ENCODE peak calls at places on chromosome 1, in seven cellular contexts. C, S, T, P, X, W and Y are unnamed samples.

GRCh38 chr1:94504601-94505000 is 37.0 kb downstream of the F3 start:
- DNase-seq in W (no peak), P (no peak), S (no peak), C (no peak), T (no peak), X (no peak), Y (no peak)

GRCh38 chr1:165633624-165634023 is 2.6 kb downstream of the MGST3 start:
- DNase-seq in C (no peak), W (no peak), S (no peak), X (peak; percentile 65), P (no peak), T (no peak), Y (no peak)

GRCh38 chr1:183778006-183778405 is 26.9 kb upstream of the RGL1 start:
- DNase-seq in X (peak; percentile 42), T (no peak), P (no peak), S (no peak), W (no peak), C (no peak), Y (no peak)

GRCh38 chr1:4307911-4308545 is 346.4 kb upstream of the AJAP1 start:
- DNase-seq in T (no peak), C (no peak), X (no peak), S (no peak), P (no peak), W (no peak), Y (no peak)

GRCh38 chr1:67749844-67750689 is 65.1 kb downstream of the GADD45A start:
- DNase-seq in W (no peak), T (no peak), X (peak; percentile 82), P (peak; percentile 61), C (no peak), S (no peak), Y (peak; percentile 22)

GRCh38 chr1:238465449-238465848 is 574.7 kb upstream of the ZP4 start:
- DNase-seq in X (no peak), C (no peak), T (no peak), W (no peak), S (no peak), P (no peak), Y (no peak)

GRCh38 chr1:169779970-169780369 is 14.7 kb downstream of the METTL18 start:
- DNase-seq in P (peak; percentile 15), S (no peak), X (peak; percentile 38), W (no peak), C (no peak), T (no peak), Y (no peak)

GRCh38 chr1:92764116-92764515 is 20.8 kb downstream of the EVI5 start:
- DNase-seq in P (no peak), T (no peak), C (no peak), W (no peak), S (no peak), X (no peak), Y (no peak)

GRCh38 chr1:150165622-150166612 is 16.2 kb downstream of the PLEKHO1 start:
- DNase-seq in X (peak; percentile 59), C (peak; percentile 70), W (peak; percentile 55), P (no peak), S (no peak), T (peak; percentile 85), Y (no peak)

GRCh38 chr1:78603206-78603605 is 17.0 kb upstream of the IFI44L start:
- DNase-seq in T (no peak), P (no peak), X (no peak), W (no peak), C (no peak), S (no peak), Y (no peak)

GRCh38 chr1:78607334-78607927 is 12.8 kb upstream of the IFI44L start:
- DNase-seq in S (no peak), P (no peak), T (peak; percentile 9), W (no peak), C (peak; percentile 29), X (peak; percentile 61), Y (peak; percentile 29)

GRCh38 chr1:78604643-78605042 is 15.6 kb upstream of the IFI44L start:
- DNase-seq in S (no peak), X (no peak), W (no peak), P (no peak), T (no peak), C (no peak), Y (no peak)

GRCh38 chr1:78606274-78606673 is 14.0 kb upstream of the IFI44L start:
- DNase-seq in T (no peak), P (no peak), C (no peak), S (no peak), W (no peak), X (no peak), Y (no peak)

DNA sequence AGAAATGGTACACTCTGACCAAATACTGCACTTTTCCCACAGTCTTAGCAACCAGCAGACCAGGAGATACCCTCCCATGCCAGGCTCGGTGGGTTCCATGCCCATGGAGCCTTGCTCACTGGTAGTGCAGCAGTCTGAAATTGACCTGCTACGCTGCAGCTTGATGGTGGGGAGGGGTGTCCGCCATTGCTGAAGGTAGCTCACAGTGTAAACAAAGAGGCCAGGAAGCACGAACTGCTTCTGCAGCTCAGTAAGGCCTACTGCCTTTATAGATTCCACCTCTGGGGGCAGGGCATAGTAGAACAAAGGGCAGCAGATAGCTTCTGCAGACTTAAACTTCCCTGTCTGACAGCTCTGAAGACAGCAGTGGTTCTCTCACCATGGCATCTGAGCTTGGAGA is 12.3 kb upstream of the IFI44L start:
- DNase-seq in T (no peak), X (no peak), C (peak; percentile 55), S (no peak), W (no peak), P (no peak), Y (no peak)
- TF ChIP-seq CTCF in T (no peak), X (no peak), C (no peak), S (no peak), W (no peak), P (peak; percentile 4), Y (no peak)

DNA sequence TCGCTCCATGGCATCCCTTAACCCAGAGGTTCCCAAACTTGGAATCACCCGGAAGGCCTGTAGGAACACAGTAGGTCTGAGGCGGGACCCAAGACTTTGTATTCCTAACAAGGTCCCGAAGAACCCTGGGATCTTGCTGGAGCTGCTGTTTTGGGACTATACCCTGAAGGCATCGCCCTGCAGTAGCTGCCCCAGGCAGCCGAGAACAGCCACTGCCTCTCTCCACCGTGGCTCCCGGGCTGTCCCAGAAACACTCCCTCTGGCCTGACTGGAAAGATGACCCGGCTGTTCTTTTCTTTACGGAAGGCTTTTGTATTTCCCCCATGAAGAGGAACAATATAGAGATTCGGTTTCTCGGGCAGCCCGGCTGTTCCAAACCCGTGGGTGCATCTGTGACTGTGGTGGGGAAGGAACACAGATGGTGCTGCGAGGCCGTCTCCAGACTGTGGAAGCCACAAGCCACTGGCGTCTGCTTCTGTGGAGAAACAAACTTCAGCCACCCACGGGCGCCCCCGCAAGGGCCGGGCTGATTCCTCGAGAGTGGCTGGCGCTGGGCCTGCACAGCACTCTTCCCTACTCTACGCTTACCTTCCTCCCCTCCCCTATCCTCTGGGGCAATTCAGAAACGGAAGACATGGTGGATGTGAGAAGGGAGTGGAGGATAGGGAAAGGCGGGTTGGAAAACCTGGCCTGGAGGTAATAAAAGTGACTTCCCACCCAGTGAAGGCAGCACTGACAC is 33.8 kb upstream of the VASH2 start:
- DNase-seq in P (no peak), T (no peak), W (no peak), C (peak; percentile 28), X (peak; percentile 30), S (no peak), Y (no peak)
- TF ChIP-seq CTCF in P (no peak), T (no peak), W (no peak), C (no peak), X (no peak), S (no peak), Y (no peak)

GRCh38 chr1:15884477-15884876 is 37.0 kb downstream of the SPEN start:
- DNase-seq in P (no peak), C (no peak), W (no peak), T (no peak), S (no peak), X (no peak), Y (no peak)

GRCh38 chr1:15886613-15887167 is 39.2 kb downstream of the SPEN start:
- DNase-seq in P (no peak), S (no peak), T (no peak), X (no peak), W (no peak), C (no peak), Y (no peak)

GRCh38 chr1:15883326-15883725 is 35.8 kb downstream of the SPEN start:
- DNase-seq in S (no peak), W (no peak), X (peak; percentile 55), T (no peak), P (no peak), C (no peak), Y (no peak)

GRCh38 chr1:15885269-15885668 is 37.8 kb downstream of the SPEN start:
- DNase-seq in X (no peak), W (no peak), P (no peak), C (no peak), S (no peak), T (no peak), Y (no peak)

GRCh38 chr1:15885701-15886612 is 38.5 kb downstream of the SPEN start:
- DNase-seq in T (no peak), S (peak; percentile 98), X (peak; percentile 98), W (peak; percentile 3), C (peak; percentile 98), P (peak; percentile 78), Y (peak; percentile 99)
- TF ChIP-seq CTCF in T (no peak), S (peak; percentile 46), X (peak; percentile 26), W (no peak), C (no peak), P (peak; percentile 34), Y (no peak)

GRCh38 chr1:162988869-162989268 is 80.3 kb upstream of the RGS4 start:
- DNase-seq in S (no peak), T (no peak), C (no peak), W (no peak), X (no peak), P (no peak), Y (no peak)
- TF ChIP-seq CTCF in S (no peak), T (no peak), C (no peak), W (no peak), X (no peak), P (no peak), Y (no peak)

DNA sequence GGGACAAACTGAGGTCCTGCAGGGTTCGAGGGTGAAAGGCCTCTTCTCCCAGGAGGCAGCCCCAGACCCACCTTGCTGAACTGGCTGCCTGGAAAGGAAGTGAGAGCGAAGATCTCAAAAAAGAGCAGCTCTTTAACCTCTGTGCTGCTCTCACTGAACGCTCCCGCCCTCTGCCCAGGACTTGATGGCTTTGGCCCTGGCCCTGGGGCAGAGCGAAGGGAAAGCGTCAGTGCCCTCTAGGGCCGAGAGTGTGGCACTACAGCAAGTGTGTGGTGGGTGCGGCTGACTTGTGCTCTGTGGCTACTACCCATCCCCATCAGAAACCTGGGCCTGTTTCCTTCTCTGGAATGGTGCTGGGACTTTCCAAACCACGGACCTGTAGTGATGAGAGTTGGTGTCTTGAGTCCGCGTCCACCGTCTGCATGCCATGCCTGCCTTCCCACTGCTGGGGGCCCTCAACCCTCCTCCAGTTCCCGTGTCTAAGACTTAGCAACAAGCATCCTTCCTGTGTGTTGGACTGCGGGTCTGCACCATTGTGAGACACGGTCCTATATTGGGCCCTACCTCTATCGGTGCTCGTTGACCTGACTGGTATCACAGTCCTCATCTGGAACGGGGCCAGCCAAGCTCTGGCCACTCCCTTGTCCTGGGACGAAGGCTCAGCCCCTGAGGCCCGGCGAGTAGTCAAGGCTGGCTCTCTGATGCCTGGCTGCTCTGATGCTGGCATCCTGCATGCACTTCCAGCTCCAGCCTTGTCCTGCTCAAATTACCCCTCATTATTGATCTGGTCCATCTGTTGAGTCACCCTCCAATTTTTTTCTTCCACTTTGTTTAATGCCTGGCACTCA is 180.3 kb downstream of the DISC1 start:
- DNase-seq in W (no peak), T (peak; percentile 55), S (no peak), P (no peak), X (peak; percentile 38), C (peak; percentile 56), Y (no peak)
- TF ChIP-seq CTCF in W (no peak), T (peak; percentile 92), S (peak; percentile 51), P (peak; percentile 36), X (peak; percentile 28), C (peak; percentile 33), Y (peak; percentile 54)